ENCODE peak calls at places on chromosomes 12 and 14, in seven cellular contexts. J, H, D, L, G, A and Z are unnamed samples. For H3K9me3, the result is how much of the 10 kb centered on the place peaks cover.

GRCh38 chr14:91350813-91351507 is 66.7 kb downstream of the CCDC88C start:
- DNase-seq in G (no peak), J (no peak), L (no peak), A (no peak), H (no peak), D (no peak), Z (no peak)

GRCh38 chr14:84323963-84324362 is 1206.0 kb upstream of the FLRT2 start:
- DNase-seq in G (no peak), J (no peak), A (no peak), H (no peak), L (no peak), D (no peak), Z (no peak)

GRCh38 chr12:25386823-25387134 is 136.1 kb upstream of the KRAS start:
- DNase-seq in H (no peak), G (no peak), D (no peak), L (no peak), A (peak), J (no peak), Z (no peak)

GRCh38 chr14:65164068-65164824 is 61.9 kb upstream of the MAX start:
- DNase-seq in H (no peak), D (no peak), J (peak), L (no peak), A (peak), G (no peak), Z (peak)

GRCh38 chr12:119006749-119007148 is 25.4 kb downstream of the SRRM4 start:
- DNase-seq in D (no peak), H (peak), A (peak), G (no peak), L (no peak), J (no peak), Z (no peak)

GRCh38 chr12:8960185-8960584 is 10.7 kb upstream of the M6PR start:
- DNase-seq in D (no peak), H (no peak), L (no peak), G (no peak), J (no peak), A (no peak), Z (no peak)

GRCh38 chr12:122174155-122174845 is at the start of gene IL31:
- DNase-seq in J (no peak), H (no peak), G (no peak), D (no peak), L (no peak), A (no peak), Z (no peak)

GRCh38 chr14:33940561-33941011 is 10.3 kb downstream of the EGLN3 start:
- DNase-seq in G (no peak), L (no peak), J (no peak), A (no peak), H (no peak), D (no peak), Z (no peak)

GRCh38 chr12:74889563-74890236 is 319.9 kb downstream of the KCNC2 start:
- DNase-seq in L (no peak), A (no peak), G (no peak), D (no peak), H (no peak), J (no peak), Z (no peak)

GRCh38 chr14:22379727-22380126 is 209.3 kb downstream of the DAD1 start:
- DNase-seq in G (no peak), L (no peak), J (no peak), A (no peak), D (no peak), H (no peak), Z (no peak)

GRCh38 chr14:101071493-101071891 is 168.0 kb upstream of the RTL1 start:
- DNase-seq in J (no peak), H (peak), G (peak), L (peak), D (peak), A (no peak), Z (no peak)

GRCh38 chr14:50846171-50846880 is 15.4 kb upstream of the NIN start:
- DNase-seq in A (no peak), J (peak), D (no peak), L (no peak), H (no peak), G (no peak), Z (no peak)

DNA sequence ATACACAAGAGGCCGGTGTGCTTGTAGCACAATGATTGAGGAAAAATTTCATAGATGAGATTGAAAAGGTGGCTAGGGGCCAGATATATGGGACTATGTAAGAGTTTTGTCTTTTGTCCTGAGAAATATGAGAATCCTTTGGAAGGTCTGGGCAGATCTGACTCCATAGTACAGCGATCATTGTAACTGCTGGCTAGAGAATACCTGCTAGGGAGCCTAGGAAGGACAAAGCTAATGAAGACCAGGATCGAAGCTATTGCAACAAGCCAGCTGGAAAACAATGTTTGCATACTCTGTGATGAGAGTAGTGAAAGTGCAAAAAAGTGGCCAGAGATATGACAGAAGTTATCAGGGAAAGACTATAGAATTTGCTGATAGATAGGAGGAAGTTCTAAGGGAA is 537.6 kb downstream of the C12orf50 start:
- DNase-seq in G (no peak), J (peak), A (no peak), H (no peak), L (no peak), D (no peak), Z (no peak)
- H3K9me3 ChIP-seq in G (under half), J (under half), A (under half), H (under half), L (under half), D (under half), Z (under half)

GRCh38 chr14:106051790-106052189 is 525.4 kb downstream of the TMEM121 start:
- DNase-seq in A (no peak), J (no peak), G (no peak), H (no peak), L (no peak), D (no peak), Z (no peak)
- H3K9me3 ChIP-seq in A (under half), J (under half), G (under half), H (half or more), L (under half), D (under half), Z (under half)

DNA sequence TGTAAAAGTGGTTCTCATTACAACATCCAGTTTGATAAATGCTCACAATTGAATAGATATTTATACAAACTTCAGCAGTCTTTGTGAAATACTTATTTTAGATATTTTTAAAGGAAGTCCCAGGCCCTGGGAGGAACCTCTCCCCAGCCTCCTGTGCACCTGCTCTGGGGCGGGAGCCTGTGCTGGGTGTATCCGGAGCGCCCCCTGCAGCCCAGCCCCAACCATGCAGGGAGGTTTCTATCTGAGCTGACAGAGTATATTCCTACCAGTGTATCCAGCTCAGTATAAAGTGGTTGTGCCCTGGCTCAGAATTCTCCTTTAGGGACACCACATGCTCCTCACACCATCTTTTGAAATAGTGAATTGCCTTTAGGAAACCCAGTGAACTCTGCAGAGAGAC is 851.8 kb downstream of the TMEM121 start:
- DNase-seq in J (no peak), H (no peak), G (no peak), L (no peak), D (no peak), A (no peak), Z (peak)
- H3K9me3 ChIP-seq in J (under half), H (half or more), G (under half), L (under half), D (under half), A (under half), Z (under half)

GRCh38 chr12:133106253-133106652 is 23.8 kb downstream of the ZNF891 start:
- DNase-seq in G (no peak), D (no peak), L (no peak), A (no peak), H (no peak), J (no peak), Z (no peak)
- H3K9me3 ChIP-seq in G (half or more), D (half or more), L (half or more), A (under half), H (half or more), J (under half), Z (half or more)

GRCh38 chr12:130449291-130449690 is 111.6 kb downstream of the PIWIL1 start:
- DNase-seq in H (no peak), A (no peak), D (no peak), L (no peak), J (no peak), G (no peak), Z (no peak)

GRCh38 chr12:130446846-130447654 is 109.4 kb downstream of the PIWIL1 start:
- DNase-seq in G (no peak), H (no peak), D (no peak), J (no peak), L (no peak), A (no peak), Z (no peak)

GRCh38 chr12:130448044-130448821 is 110.5 kb downstream of the PIWIL1 start:
- DNase-seq in G (no peak), H (no peak), D (no peak), J (no peak), L (no peak), A (no peak), Z (no peak)

GRCh38 chr12:130444986-130445385 is 107.3 kb downstream of the PIWIL1 start:
- DNase-seq in L (no peak), H (no peak), G (no peak), A (no peak), D (no peak), J (no peak), Z (no peak)

GRCh38 chr12:130447655-130447965 is 109.9 kb downstream of the PIWIL1 start:
- DNase-seq in A (no peak), L (no peak), J (no peak), G (no peak), D (no peak), H (no peak), Z (no peak)
- H3K9me3 ChIP-seq in A (under half), L (under half), J (under half), G (under half), D (under half), H (under half), Z (under half)

GRCh38 chr12:12488823-12489528 is 73.7 kb downstream of the DUSP16 start:
- DNase-seq in D (no peak), H (no peak), G (no peak), A (no peak), L (no peak), J (no peak), Z (no peak)
- H3K9me3 ChIP-seq in D (under half), H (under half), G (under half), A (under half), L (under half), J (under half), Z (under half)

GRCh38 chr14:105943973-105944602 is 417.7 kb downstream of the TMEM121 start:
- DNase-seq in A (no peak), D (no peak), L (no peak), J (no peak), H (no peak), G (no peak), Z (no peak)
- H3K9me3 ChIP-seq in A (under half), D (under half), L (under half), J (half or more), H (under half), G (under half), Z (under half)

GRCh38 chr12:128930591-128930990 is 77.3 kb downstream of the GLT1D1 start:
- DNase-seq in J (no peak), D (no peak), H (peak), A (no peak), L (no peak), G (no peak), Z (no peak)

GRCh38 chr12:128933926-128934325 is 80.6 kb downstream of the GLT1D1 start:
- DNase-seq in D (no peak), H (no peak), J (no peak), L (no peak), A (no peak), G (no peak), Z (no peak)

GRCh38 chr12:128929046-128929445 is 75.8 kb downstream of the GLT1D1 start:
- DNase-seq in J (no peak), G (no peak), H (peak), L (no peak), A (no peak), D (no peak), Z (no peak)

GRCh38 chr12:128933039-128933438 is 79.8 kb downstream of the GLT1D1 start:
- DNase-seq in G (no peak), D (no peak), J (no peak), H (no peak), L (no peak), A (no peak), Z (no peak)

GRCh38 chr12:128932521-128932920 is 79.2 kb downstream of the GLT1D1 start:
- DNase-seq in J (no peak), A (no peak), L (no peak), G (no peak), D (no peak), H (no peak), Z (no peak)
- H3K9me3 ChIP-seq in J (under half), A (under half), L (under half), G (under half), D (under half), H (under half), Z (under half)